ENCODE peak calls at places on chromosomes 11 and 22, in eight cellular contexts. One of them, this sample, is unnamed.

GRCh38 chr11:93984205-93984586 is 37.0 kb upstream of the HEPHL1 start:
- DNase-seq in heart left ventricle: no peak
- DNase-seq in fibroblast of lung: no peak
- DNase-seq in right atrium auricular region: no peak
- DNase-seq in right lobe of liver: no peak
- DNase-seq in GM23248: peak
- DNase-seq in HL-60: no peak
- DNase-seq in MG63: no peak
- DNase-seq in this sample: no peak

GRCh38 chr11:35586216-35586615 is 32.0 kb upstream of the FJX1 start:
- DNase-seq in heart left ventricle: no peak
- DNase-seq in fibroblast of lung: no peak
- DNase-seq in right atrium auricular region: no peak
- DNase-seq in right lobe of liver: no peak
- DNase-seq in GM23248: no peak
- DNase-seq in HL-60: no peak
- DNase-seq in MG63: no peak
- DNase-seq in this sample: no peak

GRCh38 chr11:68266121-68266891 is 5.5 kb downstream of the C11orf24 start:
- DNase-seq in heart left ventricle: no peak
- DNase-seq in fibroblast of lung: no peak
- DNase-seq in right atrium auricular region: no peak
- DNase-seq in right lobe of liver: no peak
- DNase-seq in GM23248: no peak
- DNase-seq in HL-60: no peak
- DNase-seq in MG63: no peak
- DNase-seq in this sample: no peak

GRCh38 chr11:17578958-17579357 is 31.9 kb downstream of the OTOG start:
- DNase-seq in heart left ventricle: no peak
- DNase-seq in fibroblast of lung: no peak
- DNase-seq in right atrium auricular region: no peak
- DNase-seq in right lobe of liver: no peak
- DNase-seq in GM23248: no peak
- DNase-seq in HL-60: no peak
- DNase-seq in MG63: no peak
- DNase-seq in this sample: no peak

GRCh38 chr11:70643642-70644041 is 245.3 kb downstream of the CTTN start:
- DNase-seq in heart left ventricle: no peak
- DNase-seq in fibroblast of lung: no peak
- DNase-seq in right atrium auricular region: no peak
- DNase-seq in right lobe of liver: no peak
- DNase-seq in GM23248: no peak
- DNase-seq in HL-60: no peak
- DNase-seq in MG63: no peak
- DNase-seq in this sample: no peak

GRCh38 chr11:8289426-8290047 is 25.9 kb upstream of the LMO1 start:
- DNase-seq in heart left ventricle: no peak
- DNase-seq in fibroblast of lung: no peak
- DNase-seq in right atrium auricular region: peak
- DNase-seq in right lobe of liver: no peak
- DNase-seq in GM23248: no peak
- DNase-seq in HL-60: no peak
- DNase-seq in MG63: no peak
- DNase-seq in this sample: no peak

GRCh38 chr11:46001427-46002049 is 79.1 kb downstream of the LARGE2 start:
- DNase-seq in heart left ventricle: no peak
- DNase-seq in fibroblast of lung: no peak
- DNase-seq in right atrium auricular region: no peak
- DNase-seq in right lobe of liver: no peak
- DNase-seq in GM23248: peak
- DNase-seq in HL-60: no peak
- DNase-seq in MG63: no peak
- DNase-seq in this sample: no peak

GRCh38 chr22:44729391-44730012 is 22.9 kb upstream of the ARHGAP8 start:
- DNase-seq in heart left ventricle: peak
- DNase-seq in fibroblast of lung: peak
- DNase-seq in right atrium auricular region: no peak
- DNase-seq in right lobe of liver: peak
- DNase-seq in GM23248: peak
- DNase-seq in HL-60: peak
- DNase-seq in MG63: no peak
- DNase-seq in this sample: no peak

GRCh38 chr11:34649597-34649996 is 28.7 kb downstream of the EHF start:
- DNase-seq in heart left ventricle: no peak
- DNase-seq in fibroblast of lung: no peak
- DNase-seq in right atrium auricular region: no peak
- DNase-seq in right lobe of liver: no peak
- DNase-seq in GM23248: no peak
- DNase-seq in HL-60: no peak
- DNase-seq in MG63: no peak
- DNase-seq in this sample: no peak

GRCh38 chr11:69001301-69002081 is 11.6 kb downstream of the MRGPRF start:
- DNase-seq in heart left ventricle: no peak
- DNase-seq in fibroblast of lung: no peak
- DNase-seq in right atrium auricular region: no peak
- DNase-seq in right lobe of liver: no peak
- DNase-seq in GM23248: no peak
- DNase-seq in HL-60: no peak
- DNase-seq in MG63: no peak
- DNase-seq in this sample: no peak

GRCh38 chr11:67002921-67003411 is 20.0 kb upstream of the SYT12 start:
- DNase-seq in heart left ventricle: no peak
- DNase-seq in fibroblast of lung: no peak
- DNase-seq in right atrium auricular region: no peak
- DNase-seq in right lobe of liver: peak
- DNase-seq in GM23248: no peak
- DNase-seq in HL-60: no peak
- DNase-seq in MG63: no peak
- DNase-seq in this sample: no peak

GRCh38 chr22:26362471-26362870 is 66.6 kb upstream of the ASPHD2 start:
- DNase-seq in heart left ventricle: no peak
- DNase-seq in fibroblast of lung: no peak
- DNase-seq in right atrium auricular region: no peak
- DNase-seq in right lobe of liver: no peak
- DNase-seq in GM23248: peak
- DNase-seq in HL-60: no peak
- DNase-seq in MG63: peak
- DNase-seq in this sample: peak

GRCh38 chr11:35587972-35588371 is 30.3 kb upstream of the FJX1 start:
- DNase-seq in heart left ventricle: no peak
- DNase-seq in fibroblast of lung: no peak
- DNase-seq in right atrium auricular region: no peak
- DNase-seq in right lobe of liver: no peak
- DNase-seq in GM23248: no peak
- DNase-seq in HL-60: no peak
- DNase-seq in MG63: no peak
- DNase-seq in this sample: no peak

GRCh38 chr11:44176541-44177213 is 81.2 kb downstream of the EXT2 start:
- DNase-seq in heart left ventricle: no peak
- DNase-seq in fibroblast of lung: no peak
- DNase-seq in right atrium auricular region: no peak
- DNase-seq in right lobe of liver: no peak
- DNase-seq in GM23248: no peak
- DNase-seq in HL-60: no peak
- DNase-seq in MG63: no peak
- DNase-seq in this sample: no peak

GRCh38 chr11:81749245-81749644 is 984.4 kb downstream of the FAM181B start:
- DNase-seq in heart left ventricle: no peak
- DNase-seq in fibroblast of lung: no peak
- DNase-seq in right atrium auricular region: no peak
- DNase-seq in right lobe of liver: no peak
- DNase-seq in GM23248: no peak
- DNase-seq in HL-60: no peak
- DNase-seq in MG63: no peak
- DNase-seq in this sample: no peak

GRCh38 chr11:8584511-8584910 is 9.5 kb downstream of the STK33 start:
- DNase-seq in heart left ventricle: no peak
- DNase-seq in fibroblast of lung: no peak
- DNase-seq in right atrium auricular region: no peak
- DNase-seq in right lobe of liver: no peak
- DNase-seq in GM23248: no peak
- DNase-seq in HL-60: no peak
- DNase-seq in MG63: no peak
- DNase-seq in this sample: no peak

GRCh38 chr11:67114275-67114896 is 4.7 kb upstream of the KDM2A start:
- DNase-seq in heart left ventricle: no peak
- DNase-seq in fibroblast of lung: no peak
- DNase-seq in right atrium auricular region: no peak
- DNase-seq in right lobe of liver: no peak
- DNase-seq in GM23248: no peak
- DNase-seq in HL-60: no peak
- DNase-seq in MG63: no peak
- DNase-seq in this sample: no peak

GRCh38 chr11:11909727-11910126 is 68.0 kb downstream of the USP47 start:
- DNase-seq in heart left ventricle: no peak
- DNase-seq in fibroblast of lung: peak
- DNase-seq in right atrium auricular region: no peak
- DNase-seq in right lobe of liver: no peak
- DNase-seq in GM23248: peak
- DNase-seq in HL-60: no peak
- DNase-seq in MG63: peak
- DNase-seq in this sample: peak

GRCh38 chr22:45554040-45554406 is 51.3 kb downstream of the FBLN1 start:
- DNase-seq in heart left ventricle: no peak
- DNase-seq in fibroblast of lung: no peak
- DNase-seq in right atrium auricular region: no peak
- DNase-seq in right lobe of liver: no peak
- DNase-seq in GM23248: no peak
- DNase-seq in HL-60: no peak
- DNase-seq in MG63: no peak
- DNase-seq in this sample: no peak

GRCh38 chr22:45731798-45732495 is 60.3 kb downstream of the ATXN10 start:
- DNase-seq in heart left ventricle: no peak
- DNase-seq in fibroblast of lung: peak
- DNase-seq in right atrium auricular region: no peak
- DNase-seq in right lobe of liver: no peak
- DNase-seq in GM23248: peak
- DNase-seq in HL-60: no peak
- DNase-seq in MG63: peak
- DNase-seq in this sample: no peak

GRCh38 chr22:41775976-41776375 is 24.5 kb upstream of the CCDC134 start:
- DNase-seq in heart left ventricle: no peak
- DNase-seq in fibroblast of lung: no peak
- DNase-seq in right atrium auricular region: no peak
- DNase-seq in right lobe of liver: no peak
- DNase-seq in GM23248: no peak
- DNase-seq in HL-60: no peak
- DNase-seq in MG63: no peak
- DNase-seq in this sample: no peak

GRCh38 chr22:45224331-45224730 is 16.4 kb downstream of the KIAA0930 start:
- DNase-seq in heart left ventricle: no peak
- DNase-seq in fibroblast of lung: no peak
- DNase-seq in right atrium auricular region: no peak
- DNase-seq in right lobe of liver: no peak
- DNase-seq in GM23248: no peak
- DNase-seq in HL-60: no peak
- DNase-seq in MG63: no peak
- DNase-seq in this sample: no peak

GRCh38 chr11:1879342-1879940 is 12.3 kb downstream of the PRR33 start:
- DNase-seq in heart left ventricle: peak
- DNase-seq in fibroblast of lung: no peak
- DNase-seq in right atrium auricular region: no peak
- DNase-seq in right lobe of liver: peak
- DNase-seq in GM23248: no peak
- DNase-seq in HL-60: no peak
- DNase-seq in MG63: no peak
- DNase-seq in this sample: no peak

GRCh38 chr11:109088061-109088460 is 333.9 kb upstream of the C11orf87 start:
- DNase-seq in heart left ventricle: no peak
- DNase-seq in fibroblast of lung: no peak
- DNase-seq in right atrium auricular region: no peak
- DNase-seq in right lobe of liver: no peak
- DNase-seq in GM23248: no peak
- DNase-seq in HL-60: peak
- DNase-seq in MG63: no peak
- DNase-seq in this sample: no peak

GRCh38 chr11:125167292-125167953 is 2.9 kb downstream of the PKNOX2 start:
- DNase-seq in heart left ventricle: peak
- DNase-seq in fibroblast of lung: peak
- DNase-seq in right atrium auricular region: no peak
- DNase-seq in right lobe of liver: no peak
- DNase-seq in GM23248: no peak
- DNase-seq in HL-60: no peak
- DNase-seq in MG63: peak
- DNase-seq in this sample: no peak
- H3K4me3 ChIP-seq in heart left ventricle: peak
- H3K4me3 ChIP-seq in fibroblast of lung: peak
- H3K4me3 ChIP-seq in right atrium auricular region: peak
- H3K4me3 ChIP-seq in right lobe of liver: no peak
- H3K4me3 ChIP-seq in GM23248: no peak
- H3K4me3 ChIP-seq in HL-60: no peak
- H3K4me3 ChIP-seq in MG63: peak
- H3K4me3 ChIP-seq in this sample: no peak

DNA sequence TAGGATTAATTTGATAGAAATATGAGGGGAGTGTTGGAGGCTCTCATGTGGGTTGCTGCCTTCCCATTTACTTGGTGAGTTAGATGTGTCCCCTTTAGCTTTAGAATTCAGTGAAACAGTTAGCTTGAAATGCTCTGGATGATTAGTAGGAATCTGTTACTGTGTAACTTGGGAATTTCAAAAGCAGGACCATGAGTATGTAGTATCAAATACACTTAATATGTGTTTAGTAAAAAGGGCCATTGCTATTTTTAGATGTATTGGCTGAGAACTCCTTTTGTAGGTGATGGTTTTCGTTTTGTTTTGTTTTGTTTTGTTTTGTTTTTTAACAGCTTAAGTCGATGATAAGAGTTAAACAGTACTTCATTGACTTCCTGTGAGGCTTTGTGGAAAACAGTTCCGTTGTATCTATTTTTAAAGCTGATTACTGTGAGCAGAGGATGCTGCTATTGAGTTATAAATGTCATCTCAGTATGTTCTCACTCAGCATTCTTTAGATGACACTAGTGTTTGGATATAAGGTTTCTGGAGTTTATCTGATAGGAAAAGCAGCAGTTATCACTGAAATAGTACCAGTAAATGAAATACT is 53.5 kb downstream of the MCAM start:
- DNase-seq in heart left ventricle: no peak
- DNase-seq in fibroblast of lung: no peak
- DNase-seq in right atrium auricular region: no peak
- DNase-seq in right lobe of liver: no peak
- DNase-seq in GM23248: peak
- DNase-seq in HL-60: no peak
- DNase-seq in MG63: no peak
- DNase-seq in this sample: no peak
- H3K4me3 ChIP-seq in heart left ventricle: no peak
- H3K4me3 ChIP-seq in fibroblast of lung: no peak
- H3K4me3 ChIP-seq in right atrium auricular region: no peak
- H3K4me3 ChIP-seq in right lobe of liver: no peak
- H3K4me3 ChIP-seq in GM23248: peak
- H3K4me3 ChIP-seq in HL-60: no peak
- H3K4me3 ChIP-seq in MG63: no peak
- H3K4me3 ChIP-seq in this sample: no peak

GRCh38 chr11:75656044-75656726 is 12.7 kb downstream of the MAP6 start:
- DNase-seq in heart left ventricle: no peak
- DNase-seq in fibroblast of lung: no peak
- DNase-seq in right atrium auricular region: no peak
- DNase-seq in right lobe of liver: no peak
- DNase-seq in GM23248: no peak
- DNase-seq in HL-60: no peak
- DNase-seq in MG63: no peak
- DNase-seq in this sample: no peak
- H3K4me3 ChIP-seq in heart left ventricle: no peak
- H3K4me3 ChIP-seq in fibroblast of lung: no peak
- H3K4me3 ChIP-seq in right atrium auricular region: no peak
- H3K4me3 ChIP-seq in right lobe of liver: no peak
- H3K4me3 ChIP-seq in GM23248: no peak
- H3K4me3 ChIP-seq in HL-60: no peak
- H3K4me3 ChIP-seq in MG63: no peak
- H3K4me3 ChIP-seq in this sample: no peak

GRCh38 chr11:75778962-75779361 is 10.4 kb downstream of the DGAT2 start:
- DNase-seq in heart left ventricle: no peak
- DNase-seq in fibroblast of lung: no peak
- DNase-seq in right atrium auricular region: no peak
- DNase-seq in right lobe of liver: no peak
- DNase-seq in GM23248: no peak
- DNase-seq in HL-60: no peak
- DNase-seq in MG63: no peak
- DNase-seq in this sample: no peak
- H3K4me3 ChIP-seq in heart left ventricle: no peak
- H3K4me3 ChIP-seq in fibroblast of lung: no peak
- H3K4me3 ChIP-seq in right atrium auricular region: no peak
- H3K4me3 ChIP-seq in right lobe of liver: no peak
- H3K4me3 ChIP-seq in GM23248: no peak
- H3K4me3 ChIP-seq in HL-60: no peak
- H3K4me3 ChIP-seq in MG63: no peak
- H3K4me3 ChIP-seq in this sample: no peak

This sample was measured in AG04449.